ENCODE peak calls at places on chromosome 15, in four cellular contexts. One of them, this sample, is unnamed.

GRCh38 chr15:91228391-91228790 is 128.3 kb downstream of the SV2B start:
- DNase-seq in PC-9: no peak
- DNase-seq in HCT116: no peak
- DNase-seq in heart left ventricle: no peak
- DNase-seq in this sample: no peak

GRCh38 chr15:99057697-99058420 is 47.0 kb upstream of the SYNM start:
- DNase-seq in heart left ventricle: peak; percentile 70
- DNase-seq in HCT116: no peak
- DNase-seq in PC-9: no peak
- DNase-seq in this sample: no peak

GRCh38 chr15:84108725-84109124 is 126.8 kb upstream of the GOLGA6L4 start:
- DNase-seq in heart left ventricle: no peak
- DNase-seq in PC-9: no peak
- DNase-seq in HCT116: peak; percentile 27
- DNase-seq in this sample: no peak

GRCh38 chr15:74802862-74803447 is 9.7 kb upstream of the LMAN1L start:
- DNase-seq in HCT116: no peak
- DNase-seq in heart left ventricle: no peak
- DNase-seq in PC-9: no peak
- DNase-seq in this sample: no peak

GRCh38 chr15:95205101-95205500 is 973.7 kb downstream of the MCTP2 start:
- DNase-seq in heart left ventricle: no peak
- DNase-seq in HCT116: no peak
- DNase-seq in PC-9: no peak
- DNase-seq in this sample: no peak

GRCh38 chr15:59797756-59798604 is 108.9 kb upstream of the BNIP2 start:
- DNase-seq in PC-9: no peak
- DNase-seq in HCT116: no peak
- DNase-seq in heart left ventricle: no peak
- DNase-seq in this sample: no peak

GRCh38 chr15:65816441-65816840 is 24.3 kb upstream of the DENND4A start:
- DNase-seq in heart left ventricle: no peak
- DNase-seq in PC-9: no peak
- DNase-seq in HCT116: no peak
- DNase-seq in this sample: no peak

GRCh38 chr15:29698030-29698701 is 124.1 kb downstream of the TJP1 start:
- DNase-seq in heart left ventricle: no peak
- DNase-seq in HCT116: peak; percentile 68
- DNase-seq in PC-9: peak; percentile 39
- DNase-seq in this sample: no peak

GRCh38 chr15:85495096-85495495 is 114.7 kb downstream of the AKAP13 start:
- DNase-seq in PC-9: no peak
- DNase-seq in heart left ventricle: no peak
- DNase-seq in HCT116: no peak
- DNase-seq in this sample: no peak

GRCh38 chr15:27527490-27528067 is 556.6 kb downstream of the GABRG3 start:
- DNase-seq in heart left ventricle: no peak
- DNase-seq in HCT116: no peak
- DNase-seq in PC-9: no peak
- DNase-seq in this sample: no peak

GRCh38 chr15:25862469-25863066 is 559 bp downstream of the ATP10A start:
- DNase-seq in heart left ventricle: no peak
- DNase-seq in PC-9: no peak
- DNase-seq in HCT116: no peak
- DNase-seq in this sample: peak; percentile 82

GRCh38 chr15:75732206-75732808 is 19.7 kb upstream of the CSPG4 start:
- DNase-seq in heart left ventricle: no peak
- DNase-seq in PC-9: no peak
- DNase-seq in HCT116: no peak
- DNase-seq in this sample: no peak

GRCh38 chr15:72135719-72136118 is 17.5 kb downstream of the SENP8 start:
- DNase-seq in HCT116: no peak
- DNase-seq in PC-9: no peak
- DNase-seq in heart left ventricle: no peak
- DNase-seq in this sample: no peak

GRCh38 chr15:77907824-77908751 is 169.4 kb downstream of the TBC1D2B start:
- DNase-seq in PC-9: no peak
- DNase-seq in HCT116: peak; percentile 36
- DNase-seq in heart left ventricle: no peak
- DNase-seq in this sample: peak; percentile 73

GRCh38 chr15:101504866-101505609 is 15.5 kb upstream of the PCSK6 start:
- DNase-seq in heart left ventricle: no peak
- DNase-seq in HCT116: no peak
- DNase-seq in PC-9: peak; percentile 54
- DNase-seq in this sample: no peak

GRCh38 chr15:72009207-72009606 is 108.7 kb downstream of the MYO9A start:
- DNase-seq in PC-9: no peak
- DNase-seq in heart left ventricle: no peak
- DNase-seq in HCT116: no peak
- DNase-seq in this sample: no peak

GRCh38 chr15:44427756-44428724 is 611 bp downstream of the CTDSPL2 start:
- DNase-seq in PC-9: peak; percentile 60
- DNase-seq in HCT116: peak; percentile 21
- DNase-seq in heart left ventricle: no peak
- DNase-seq in this sample: no peak

GRCh38 chr15:50186090-50186489 is 4.1 kb downstream of the SLC27A2 start:
- DNase-seq in HCT116: no peak
- DNase-seq in PC-9: no peak
- DNase-seq in heart left ventricle: no peak
- DNase-seq in this sample: no peak

GRCh38 chr15:96924570-96924969 is 594.1 kb downstream of the NR2F2 start:
- DNase-seq in heart left ventricle: no peak
- DNase-seq in PC-9: no peak
- DNase-seq in HCT116: no peak
- DNase-seq in this sample: no peak

GRCh38 chr15:78233496-78233895 is 869 bp downstream of the ACSBG1 start:
- DNase-seq in heart left ventricle: no peak
- DNase-seq in HCT116: no peak
- DNase-seq in PC-9: no peak
- DNase-seq in this sample: peak; percentile 59

GRCh38 chr15:40471105-40471777 is 457 bp downstream of the CHST14 start:
- DNase-seq in PC-9: no peak
- DNase-seq in HCT116: no peak
- DNase-seq in heart left ventricle: no peak
- DNase-seq in this sample: peak; percentile 59

GRCh38 chr15:64013179-64014043 is 32.9 kb downstream of the DAPK2 start:
- DNase-seq in PC-9: peak; percentile 73
- DNase-seq in heart left ventricle: no peak
- DNase-seq in HCT116: no peak
- DNase-seq in this sample: no peak
- H3K4me1 ChIP-seq in PC-9: peaks cover 71% of the 10 kb centered on the region
- H3K4me1 ChIP-seq in heart left ventricle: peaks cover 54% of the 10 kb centered on the region
- H3K4me1 ChIP-seq in HCT116: peaks cover 61% of the 10 kb centered on the region
- H3K4me1 ChIP-seq in this sample: peaks cover 2% of the 10 kb centered on the region

GRCh38 chr15:86647810-86648440 is 568.3 kb downstream of the AGBL1 start:
- DNase-seq in HCT116: no peak
- DNase-seq in PC-9: no peak
- DNase-seq in heart left ventricle: no peak
- DNase-seq in this sample: no peak
- H3K9me3 ChIP-seq in HCT116: peaks cover 7% of the 10 kb centered on the region
- H3K9me3 ChIP-seq in PC-9: no peaks in the 10 kb centered on the region
- H3K9me3 ChIP-seq in heart left ventricle: no peaks in the 10 kb centered on the region
- H3K9me3 ChIP-seq in this sample: no peaks in the 10 kb centered on the region

GRCh38 chr15:56207711-56208110 is 36.0 kb downstream of the RFX7 start:
- DNase-seq in HCT116: no peak
- DNase-seq in PC-9: no peak
- DNase-seq in heart left ventricle: no peak
- DNase-seq in this sample: no peak
- H3K4me3 ChIP-seq in HCT116: no peak overlapping the region
- H3K4me3 ChIP-seq in PC-9: no peak overlapping the region
- H3K4me3 ChIP-seq in heart left ventricle: no peak overlapping the region
- H3K4me3 ChIP-seq in this sample: no peak overlapping the region

GRCh38 chr15:67146875-67147381 is 81.5 kb downstream of the SMAD3 start:
- DNase-seq in heart left ventricle: peak; percentile 59
- DNase-seq in HCT116: no peak
- DNase-seq in PC-9: peak; percentile 87
- DNase-seq in this sample: peak; percentile 53

GRCh38 chr15:67149068-67149841 is 83.9 kb downstream of the SMAD3 start:
- DNase-seq in PC-9: peak; percentile 47
- DNase-seq in heart left ventricle: no peak
- DNase-seq in HCT116: no peak
- DNase-seq in this sample: no peak

GRCh38 chr15:67149859-67150824 is 84.7 kb downstream of the SMAD3 start:
- DNase-seq in PC-9: peak; percentile 97
- DNase-seq in HCT116: peak; percentile 96
- DNase-seq in heart left ventricle: peak; percentile 85
- DNase-seq in this sample: peak; percentile 91

GRCh38 chr15:67147410-67147949 is 82.1 kb downstream of the SMAD3 start:
- DNase-seq in HCT116: no peak
- DNase-seq in PC-9: peak; percentile 66
- DNase-seq in heart left ventricle: no peak
- DNase-seq in this sample: no peak

GRCh38 chr15:67148196-67148701 is 82.8 kb downstream of the SMAD3 start:
- DNase-seq in PC-9: peak; percentile 96
- DNase-seq in heart left ventricle: no peak
- DNase-seq in HCT116: no peak
- DNase-seq in this sample: no peak
- H3K4me1 ChIP-seq in PC-9: peaks cover 85% of the 10 kb centered on the region
- H3K4me1 ChIP-seq in heart left ventricle: peaks cover 82% of the 10 kb centered on the region
- H3K4me1 ChIP-seq in HCT116: peaks cover 99% of the 10 kb centered on the region
- H3K4me1 ChIP-seq in this sample: peaks cover 12% of the 10 kb centered on the region

DNA sequence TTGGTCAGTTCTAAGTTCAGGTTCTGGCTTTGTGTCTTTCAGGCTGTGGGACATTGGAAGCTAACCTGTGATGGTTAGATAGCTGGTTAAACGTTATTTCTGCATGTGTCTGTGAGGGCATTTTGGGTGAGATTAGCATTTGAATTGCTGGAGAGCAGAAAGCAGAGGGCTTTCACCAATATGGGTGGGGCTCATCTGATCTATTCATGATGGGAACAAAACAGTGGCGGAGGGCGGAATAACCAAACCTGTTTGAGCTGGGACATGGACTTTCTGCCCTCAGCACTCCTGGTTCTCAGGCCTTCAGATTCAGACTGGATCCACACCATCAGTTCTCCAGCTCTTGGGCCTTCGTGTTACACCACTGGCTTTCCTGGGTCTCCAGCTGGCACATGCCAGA is 195.4 kb downstream of the KLF13 start:
- DNase-seq in HCT116: no peak
- DNase-seq in heart left ventricle: no peak
- DNase-seq in PC-9: no peak
- DNase-seq in this sample: no peak
- H3K9me3 ChIP-seq in HCT116: no peaks in the 10 kb centered on the region
- H3K9me3 ChIP-seq in heart left ventricle: no peaks in the 10 kb centered on the region
- H3K9me3 ChIP-seq in PC-9: no peaks in the 10 kb centered on the region
- H3K9me3 ChIP-seq in this sample: no peaks in the 10 kb centered on the region

GRCh38 chr15:88255496-88256171 is 905 bp downstream of the NTRK3 start:
- DNase-seq in HCT116: no peak
- DNase-seq in PC-9: no peak
- DNase-seq in heart left ventricle: no peak
- DNase-seq in this sample: peak; percentile 90

GRCh38 chr15:88255109-88255495 is 1.4 kb downstream of the NTRK3 start:
- DNase-seq in HCT116: no peak
- DNase-seq in PC-9: no peak
- DNase-seq in heart left ventricle: no peak
- DNase-seq in this sample: no peak

GRCh38 chr15:88258021-88258641 is 1.6 kb upstream of the NTRK3 start:
- DNase-seq in heart left ventricle: no peak
- DNase-seq in PC-9: no peak
- DNase-seq in HCT116: peak; percentile 16
- DNase-seq in this sample: peak; percentile 87

GRCh38 chr15:88257311-88257901 is 867 bp upstream of the NTRK3 start:
- DNase-seq in heart left ventricle: no peak
- DNase-seq in PC-9: no peak
- DNase-seq in HCT116: no peak
- DNase-seq in this sample: peak; percentile 68

GRCh38 chr15:88256261-88257230 is at the start of gene NTRK3:
- DNase-seq in heart left ventricle: no peak
- DNase-seq in PC-9: no peak
- DNase-seq in HCT116: no peak
- DNase-seq in this sample: no peak
- H3K4me3 ChIP-seq in heart left ventricle: peak within 1 kb of the TSS; percentile 59
- H3K4me3 ChIP-seq in PC-9: no peak within 1 kb of the TSS
- H3K4me3 ChIP-seq in HCT116: no peak within 1 kb of the TSS
- H3K4me3 ChIP-seq in this sample: peak within 1 kb of the TSS; percentile 85